ENCODE peak calls at places on chromosomes 13 and 19, in six cellular contexts. S, O, J, I, Q and L are unnamed samples.

GRCh38 chr13:113912596-113912995 is 48.7 kb upstream of the GAS6 start:
- DNase-seq in S (no peak), O (no peak), J (no peak), I (no peak), Q (no peak), L (no peak)

GRCh38 chr13:47661076-47661475 is 340.0 kb downstream of the SUCLA2 start:
- DNase-seq in S (no peak), O (no peak), J (peak; percentile 85), I (no peak), Q (peak; percentile 69), L (no peak)

GRCh38 chr19:53007200-53008054 is 6.3 kb upstream of the ERVV-1 start:
- DNase-seq in S (no peak), O (no peak), J (no peak), I (no peak), Q (no peak), L (no peak)

GRCh38 chr13:38667526-38668094 is 19.3 kb upstream of the FREM2 start:
- DNase-seq in S (no peak), O (no peak), J (no peak), I (no peak), Q (no peak), L (no peak)

GRCh38 chr13:22648325-22648758 is 532.4 kb upstream of the SGCG start:
- DNase-seq in S (no peak), O (no peak), J (no peak), I (peak; percentile 53), Q (no peak), L (peak; percentile 34)

GRCh38 chr13:49124693-49125304 is 95.3 kb upstream of the MLNR start:
- DNase-seq in S (no peak), O (no peak), J (no peak), I (no peak), Q (no peak), L (no peak)

GRCh38 chr19:14091885-14092462 is 1.4 kb upstream of the SAMD1 start:
- DNase-seq in S (peak; percentile 21), O (no peak), J (no peak), I (no peak), Q (peak; percentile 21), L (no peak)

GRCh38 chr19:35294328-35294727 is 2.4 kb downstream of the MAG start:
- DNase-seq in S (no peak), O (no peak), J (no peak), I (no peak), Q (no peak), L (no peak)

GRCh38 chr19:53908933-53909415 is at the start of gene CACNG7:
- DNase-seq in S (peak; percentile 57), O (no peak), J (no peak), I (peak; percentile 57), Q (no peak), L (peak; percentile 66)

GRCh38 chr13:96898212-96898611 is 96.1 kb downstream of the OXGR1 start:
- DNase-seq in S (no peak), O (no peak), J (no peak), I (peak; percentile 10), Q (peak; percentile 11), L (no peak)

GRCh38 chr19:16591803-16592556 is 19.8 kb upstream of the SLC35E1 start:
- DNase-seq in S (no peak), O (no peak), J (peak; percentile 25), I (no peak), Q (no peak), L (no peak)

GRCh38 chr19:19751846-19752245 is 18.9 kb upstream of the ZNF14 start:
- DNase-seq in S (no peak), O (no peak), J (no peak), I (no peak), Q (no peak), L (no peak)

GRCh38 chr19:36573948-36574726 is 1.0 kb upstream of the ZNF529 start:
- DNase-seq in S (no peak), O (no peak), J (peak; percentile 35), I (peak; percentile 14), Q (peak; percentile 53), L (no peak)

GRCh38 chr19:41299755-41300089 is 10.2 kb upstream of the CCDC97 start:
- DNase-seq in S (no peak), O (no peak), J (peak; percentile 92), I (no peak), Q (peak; percentile 97), L (no peak)

GRCh38 chr19:44640518-44640917 is 3.2 kb upstream of the PVR start:
- DNase-seq in S (no peak), O (no peak), J (peak; percentile 58), I (no peak), Q (peak; percentile 31), L (no peak)

GRCh38 chr19:10408511-10409291 is 5.4 kb upstream of the CDC37 start:
- DNase-seq in S (no peak), O (no peak), J (no peak), I (no peak), Q (no peak), L (no peak)

GRCh38 chr19:39729594-39729993 is 8.2 kb downstream of the CLC start:
- DNase-seq in S (no peak), O (no peak), J (no peak), I (no peak), Q (no peak), L (no peak)
- H2BK15ac ChIP-seq in S (no peak overlapping the region), O (no peak overlapping the region), J (no peak overlapping the region), I (no peak overlapping the region), Q (no peak overlapping the region), L (no peak overlapping the region)

GRCh38 chr13:70394149-70394548 is 285.9 kb upstream of the KLHL1 start:
- DNase-seq in S (no peak), O (peak; percentile 2), J (no peak), I (no peak), Q (no peak), L (no peak)
- H2BK15ac ChIP-seq in S (no peak overlapping the region), O (no peak overlapping the region), J (no peak overlapping the region), I (no peak overlapping the region), Q (no peak overlapping the region), L (no peak overlapping the region)

GRCh38 chr13:52782486-52783448 is 43.1 kb upstream of the CNMD start:
- DNase-seq in S (no peak), O (no peak), J (no peak), I (no peak), Q (no peak), L (no peak)
- H2BK15ac ChIP-seq in S (no peak overlapping the region), O (no peak overlapping the region), J (no peak overlapping the region), I (no peak overlapping the region), Q (no peak overlapping the region), L (no peak overlapping the region)

GRCh38 chr13:30027569-30028455 is 177.4 kb upstream of the UBL3 start:
- DNase-seq in S (no peak), O (no peak), J (peak; percentile 59), I (no peak), Q (no peak), L (no peak)
- H2BK15ac ChIP-seq in S (no peak overlapping the region), O (no peak overlapping the region), J (no peak overlapping the region), I (no peak overlapping the region), Q (no peak overlapping the region), L (no peak overlapping the region)

GRCh38 chr13:30362005-30362788 is 54.8 kb upstream of the KATNAL1 start:
- DNase-seq in S (no peak), O (no peak), J (no peak), I (no peak), Q (no peak), L (no peak)
- H2BK15ac ChIP-seq in S (no peak overlapping the region), O (no peak overlapping the region), J (no peak overlapping the region), I (no peak overlapping the region), Q (no peak overlapping the region), L (no peak overlapping the region)

DNA sequence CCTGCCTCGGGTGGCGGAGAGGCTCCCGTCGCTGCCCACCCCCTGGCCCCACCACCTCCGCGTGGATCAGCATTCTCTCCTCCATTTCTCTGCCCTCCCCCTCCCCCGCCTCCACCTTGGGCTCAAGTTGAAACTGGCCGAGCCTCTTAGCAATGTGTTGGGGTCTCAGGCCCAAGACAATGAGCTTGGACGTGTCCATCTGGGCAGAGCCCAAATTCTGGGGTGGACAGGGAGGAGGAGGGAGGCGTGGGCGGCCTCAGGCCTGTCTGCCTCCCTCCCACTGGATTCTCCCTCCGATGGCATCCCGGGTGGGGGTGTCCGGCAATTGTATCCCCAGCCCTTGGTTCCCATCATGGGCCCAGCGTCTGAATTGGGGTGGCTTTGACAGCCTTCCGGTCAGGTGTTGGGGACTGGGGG is 1.2 kb downstream of the CELF5 start:
- DNase-seq in S (no peak), O (no peak), J (no peak), I (peak; percentile 21), Q (no peak), L (no peak)
- H2BK15ac ChIP-seq in S (no peak overlapping the region), O (no peak overlapping the region), J (no peak overlapping the region), I (no peak overlapping the region), Q (no peak overlapping the region), L (no peak overlapping the region)

GRCh38 chr13:40127476-40127875 is 472.0 kb downstream of the COG6 start:
- DNase-seq in S (no peak), O (no peak), J (no peak), I (no peak), Q (no peak), L (no peak)
- H2BK15ac ChIP-seq in S (no peak overlapping the region), O (no peak overlapping the region), J (no peak overlapping the region), I (no peak overlapping the region), Q (no peak overlapping the region), L (no peak overlapping the region)

DNA sequence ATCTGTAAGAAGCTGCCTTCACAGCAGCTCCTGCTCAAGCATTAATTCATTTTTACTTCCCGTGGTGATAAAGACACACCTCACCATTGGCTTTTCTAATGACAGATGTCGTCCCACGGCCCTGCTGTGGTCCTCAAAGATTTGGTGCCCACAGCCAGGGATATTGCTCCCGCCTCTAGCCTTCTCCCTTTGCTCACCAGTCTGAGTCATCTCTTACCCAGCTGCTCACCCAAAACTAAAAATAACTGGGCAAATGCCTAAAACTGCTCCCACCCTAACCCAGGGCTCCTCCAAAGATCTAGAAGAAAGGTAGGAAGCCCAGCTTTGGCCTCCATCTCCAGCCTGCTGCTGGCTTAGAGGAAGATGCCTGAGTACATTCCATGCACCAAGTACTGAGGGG is 371.1 kb upstream of the ZNF507 start:
- DNase-seq in S (no peak), O (no peak), J (no peak), I (no peak), Q (no peak), L (no peak)
- H2BK15ac ChIP-seq in S (no peak overlapping the region), O (no peak overlapping the region), J (no peak overlapping the region), I (no peak overlapping the region), Q (no peak overlapping the region), L (no peak overlapping the region)

GRCh38 chr19:47523473-47523872 is 8.6 kb upstream of the NAPA start:
- DNase-seq in S (no peak), O (no peak), J (no peak), I (no peak), Q (peak; percentile 25), L (no peak)

GRCh38 chr19:47531640-47532387 is 17.0 kb upstream of the NAPA start:
- DNase-seq in S (no peak), O (no peak), J (no peak), I (no peak), Q (no peak), L (no peak)

GRCh38 chr19:47526798-47527197 is 11.9 kb upstream of the NAPA start:
- DNase-seq in S (no peak), O (no peak), J (no peak), I (no peak), Q (no peak), L (no peak)

GRCh38 chr19:47534628-47535027 is 19.8 kb upstream of the NAPA start:
- DNase-seq in S (no peak), O (no peak), J (no peak), I (no peak), Q (no peak), L (no peak)

GRCh38 chr19:47529018-47529742 is 14.3 kb upstream of the NAPA start:
- DNase-seq in S (no peak), O (no peak), J (no peak), I (no peak), Q (no peak), L (no peak)
- H2BK15ac ChIP-seq in S (no peak overlapping the region), O (no peak overlapping the region), J (no peak overlapping the region), I (no peak overlapping the region), Q (no peak overlapping the region), L (no peak overlapping the region)

GRCh38 chr13:100659578-100659977 is 15.0 kb downstream of the TMTC4 start:
- DNase-seq in S (no peak), O (no peak), J (no peak), I (peak; percentile 29), Q (no peak), L (peak; percentile 41)
- H2BK15ac ChIP-seq in S (no peak overlapping the region), O (no peak overlapping the region), J (no peak overlapping the region), I (no peak overlapping the region), Q (no peak overlapping the region), L (no peak overlapping the region)